ENCODE peak calls at places on chromosome 3, in ten cellular contexts. D is PC-3; I is CD8-positive, alpha-beta T cell; L is IMR-90; N is MM.1S; A is cardiac muscle cell; Y is upper lobe of left lung; F is tibial artery; K is thyroid gland; Z is GM23338. S is an unnamed sample.

GRCh38 chr3:190444036-190444435 is 5.7 kb downstream of the TMEM207 start:
- DNase-seq in D (no peak), I (no peak), L (no peak), N (no peak), A (no peak), Y (no peak), F (no peak), K (no peak), Z (no peak), S (no peak)

GRCh38 chr3:132394334-132394733 is 23.0 kb upstream of the DNAJC13 start:
- DNase-seq in D (no peak), I (no peak), L (no peak), N (no peak), A (peak; percentile 85), Y (no peak), F (no peak), K (no peak), Z (no peak), S (no peak)

GRCh38 chr3:121152573-121152972 is 244.6 kb downstream of the STXBP5L start:
- DNase-seq in D (peak; percentile 51), I (no peak), L (no peak), N (peak; percentile 33), A (peak; percentile 23), Y (no peak), F (no peak), K (no peak), Z (peak; percentile 36), S (peak; percentile 15)

GRCh38 chr3:12224181-12225147 is 64.4 kb upstream of the PPARG start:
- DNase-seq in D (peak; percentile 82), I (no peak), L (peak; percentile 49), N (no peak), A (peak; percentile 98), Y (no peak), F (no peak), K (no peak), Z (peak; percentile 39), S (peak; percentile 53)

GRCh38 chr3:140595295-140595694 is 82.6 kb upstream of the TRIM42 start:
- DNase-seq in D (peak; percentile 2), I (no peak), L (no peak), N (no peak), A (peak; percentile 79), Y (no peak), F (no peak), K (no peak), Z (no peak), S (peak; percentile 12)

GRCh38 chr3:61589856-61590255 is 28.5 kb downstream of the PTPRG start:
- DNase-seq in D (peak; percentile 16), I (no peak), L (peak; percentile 82), N (no peak), A (peak; percentile 45), Y (no peak), F (no peak), K (no peak), Z (no peak), S (peak; percentile 81)

GRCh38 chr3:134804508-134805480 is 9.7 kb downstream of the EPHB1 start:
- DNase-seq in D (no peak), I (no peak), L (no peak), N (no peak), A (no peak), Y (no peak), F (no peak), K (no peak), Z (no peak), S (no peak)

GRCh38 chr3:78703944-78704343 is 1063.9 kb downstream of the ROBO1 start:
- DNase-seq in D (peak; percentile 13), I (no peak), L (no peak), N (no peak), A (peak; percentile 66), Y (no peak), F (no peak), K (no peak), Z (no peak), S (no peak)

GRCh38 chr3:42205800-42206514 is 60.0 kb downstream of the CCK start:
- DNase-seq in D (no peak), I (no peak), L (no peak), N (no peak), A (no peak), Y (no peak), F (no peak), K (no peak), Z (peak; percentile 26), S (no peak)

GRCh38 chr3:42204867-42205599 is 61.0 kb downstream of the CCK start:
- DNase-seq in D (no peak), I (no peak), L (no peak), N (no peak), A (no peak), Y (no peak), F (no peak), K (no peak), Z (no peak), S (no peak)

GRCh38 chr3:42198709-42199108 is 67.3 kb downstream of the CCK start:
- DNase-seq in D (no peak), I (no peak), L (no peak), N (no peak), A (no peak), Y (no peak), F (no peak), K (no peak), Z (no peak), S (no peak)

DNA sequence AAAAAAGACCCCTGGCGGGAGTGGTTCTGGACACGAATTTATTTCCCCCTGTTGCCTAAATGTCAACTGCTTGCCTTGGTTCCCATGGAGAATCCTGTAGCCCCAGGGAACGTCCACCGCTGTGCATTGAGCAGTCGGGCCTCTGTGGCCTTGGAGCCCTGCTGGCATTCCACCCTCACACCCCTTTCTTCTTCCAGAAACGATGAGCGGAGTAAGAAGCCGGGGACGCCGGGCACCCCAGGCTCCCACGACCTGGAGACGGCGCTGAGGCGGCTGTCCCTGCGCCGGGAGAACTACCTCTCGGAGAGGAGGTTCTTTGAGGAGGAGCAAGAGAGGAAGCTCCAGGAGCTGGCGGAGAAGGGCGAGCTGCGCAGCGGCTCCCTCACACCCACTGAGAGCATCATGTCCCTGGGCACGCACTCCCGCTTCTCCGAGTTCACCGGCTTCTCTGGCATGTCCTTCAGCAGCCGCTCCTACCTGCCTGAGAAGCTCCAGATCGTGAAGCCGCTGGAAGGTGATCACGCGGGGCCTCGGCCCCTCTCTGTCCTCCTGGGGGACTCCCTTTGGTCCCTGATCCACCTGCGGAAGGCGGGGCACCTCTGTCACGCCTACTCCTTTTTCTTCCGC is 63.6 kb downstream of the CCK start:
- DNase-seq in D (no peak), I (no peak), L (no peak), N (no peak), A (no peak), Y (peak; percentile 76), F (no peak), K (no peak), Z (no peak), S (no peak)
- H3K36me3 ChIP-seq in D (no peaks in the 10 kb centered on the region), I (peaks cover 13% of the 10 kb centered on the region), L (peaks cover 28% of the 10 kb centered on the region), N (peaks cover 5% of the 10 kb centered on the region), A (peaks cover 44% of the 10 kb centered on the region), Y (peaks cover 92% of the 10 kb centered on the region), F (peaks cover 60% of the 10 kb centered on the region), K (peaks cover 60% of the 10 kb centered on the region), Z (peaks cover 11% of the 10 kb centered on the region), S (peaks cover 21% of the 10 kb centered on the region)

GRCh38 chr3:173876476-173876875 is 478.9 kb downstream of the NLGN1 start:
- DNase-seq in D (no peak), I (no peak), L (no peak), N (no peak), A (no peak), Y (no peak), F (no peak), K (no peak), Z (peak; percentile 34), S (no peak)
- TF ChIP-seq CTCF in D (peak; percentile 51), I (no peak), L (peak; percentile 21), N (peak; percentile 34), A (peak; percentile 14), Y (no peak), F (peak; percentile 7), K (no peak), Z (no peak), S (peak; percentile 2)

GRCh38 chr3:126518779-126519177 is 1.2 kb upstream of the UROC1 start:
- DNase-seq in D (no peak), I (no peak), L (no peak), N (no peak), A (no peak), Y (no peak), F (peak; percentile 43), K (no peak), Z (no peak), S (no peak)

GRCh38 chr3:126519506-126520455 is 2.2 kb upstream of the UROC1 start:
- DNase-seq in D (no peak), I (no peak), L (no peak), N (no peak), A (no peak), Y (no peak), F (peak; percentile 37), K (no peak), Z (no peak), S (no peak)

GRCh38 chr3:126517291-126517951 is at the start of gene UROC1:
- DNase-seq in D (no peak), I (no peak), L (no peak), N (no peak), A (no peak), Y (no peak), F (peak; percentile 47), K (no peak), Z (no peak), S (no peak)

GRCh38 chr3:126516936-126517290 is 660 bp downstream of the UROC1 start:
- DNase-seq in D (no peak), I (no peak), L (no peak), N (no peak), A (no peak), Y (no peak), F (no peak), K (no peak), Z (no peak), S (no peak)

DNA sequence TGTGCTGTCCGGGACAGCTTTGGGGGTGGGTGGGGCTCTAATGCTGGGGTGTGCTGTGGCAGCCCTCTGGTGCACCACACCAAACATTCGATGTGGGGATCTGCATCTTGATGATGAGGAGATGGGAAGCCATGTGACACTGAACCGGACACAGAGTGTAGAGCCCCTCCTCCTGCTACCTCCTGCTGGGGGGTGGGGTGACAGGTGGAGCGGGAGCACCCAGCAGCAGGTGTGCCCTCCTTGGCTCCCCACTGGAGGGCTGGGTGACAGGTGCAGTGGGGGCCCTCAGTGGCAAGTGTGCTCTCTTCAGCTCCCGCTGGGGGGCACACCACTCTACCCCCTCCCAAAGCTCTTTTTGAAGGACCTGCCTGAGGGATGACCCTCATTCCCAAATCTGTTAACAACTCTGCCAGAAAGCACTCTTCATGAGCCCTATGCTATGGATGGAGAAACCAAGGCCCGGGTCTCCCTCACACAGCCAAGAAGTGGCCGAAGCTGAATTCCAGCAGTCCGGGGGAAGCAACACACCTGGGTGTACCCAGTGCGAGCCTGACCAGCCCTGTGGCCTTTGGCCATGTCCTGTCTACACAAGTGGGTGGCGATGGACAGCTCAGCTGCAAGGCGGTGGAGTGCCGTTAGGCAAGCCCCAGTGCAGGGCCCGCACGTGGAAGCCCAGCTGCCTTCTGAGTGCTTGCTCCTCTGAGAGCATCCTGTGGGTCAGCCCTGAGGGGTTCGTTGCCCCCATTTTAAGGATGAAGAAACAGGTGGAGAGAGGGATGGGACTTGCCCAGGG is 609 bp upstream of the UROC1 start:
- DNase-seq in D (no peak), I (no peak), L (no peak), N (no peak), A (no peak), Y (no peak), F (peak; percentile 49), K (no peak), Z (no peak), S (no peak)
- H3K4me3 ChIP-seq in D (no peak overlapping the region), I (no peak overlapping the region), L (no peak overlapping the region), N (no peak overlapping the region), A (no peak overlapping the region), Y (no peak overlapping the region), F (no peak overlapping the region), K (no peak overlapping the region), Z (no peak overlapping the region), S (no peak overlapping the region)

GRCh38 chr3:4310971-4311370 is 7.8 kb downstream of the SETMAR start:
- DNase-seq in D (no peak), I (no peak), L (no peak), N (no peak), A (no peak), Y (no peak), F (no peak), K (no peak), Z (no peak), S (no peak)

GRCh38 chr3:4314688-4315087 is 11.5 kb downstream of the SETMAR start:
- DNase-seq in D (peak; percentile 51), I (no peak), L (peak; percentile 9), N (no peak), A (no peak), Y (no peak), F (no peak), K (no peak), Z (no peak), S (peak; percentile 16)

GRCh38 chr3:4313606-4314308 is 10.6 kb downstream of the SETMAR start:
- DNase-seq in D (peak; percentile 42), I (no peak), L (peak; percentile 54), N (no peak), A (no peak), Y (no peak), F (no peak), K (no peak), Z (no peak), S (peak; percentile 69)

GRCh38 chr3:4309476-4310121 is 6.4 kb downstream of the SETMAR start:
- DNase-seq in D (no peak), I (no peak), L (no peak), N (no peak), A (no peak), Y (no peak), F (no peak), K (no peak), Z (no peak), S (peak; percentile 11)

GRCh38 chr3:4311496-4311895 is 8.3 kb downstream of the SETMAR start:
- DNase-seq in D (no peak), I (no peak), L (no peak), N (no peak), A (no peak), Y (no peak), F (no peak), K (no peak), Z (no peak), S (no peak)
- H3K36me3 ChIP-seq in D (peaks cover 5% of the 10 kb centered on the region), I (no peaks in the 10 kb centered on the region), L (peaks cover 4% of the 10 kb centered on the region), N (no peaks in the 10 kb centered on the region), A (no peaks in the 10 kb centered on the region), Y (peaks cover 16% of the 10 kb centered on the region), F (peaks cover 49% of the 10 kb centered on the region), K (peaks cover 4% of the 10 kb centered on the region), Z (peaks cover 3% of the 10 kb centered on the region), S (no peaks in the 10 kb centered on the region)

S was measured in bronchial epithelial cell.